ENCODE peak calls at places on chromosomes 4 and X, in four cellular contexts. G is A549, L is GM12878, A is tibial artery. W is an unnamed sample.

GRCh38 chrX:30941898-30942297 is 52.8 kb upstream of the TAB3 start:
- DNase-seq in A (no peak), G (no peak), L (no peak), W (no peak)

GRCh38 chrX:122572461-122572860 is 611.6 kb upstream of the GRIA3 start:
- DNase-seq in A (no peak), G (no peak), L (no peak), W (no peak)

GRCh38 chrX:134747006-134747405 is 88.7 kb upstream of the PLAC1 start:
- DNase-seq in A (no peak), L (no peak), G (no peak), W (no peak)

GRCh38 chr4:39637572-39638357 is 900 bp downstream of the SMIM14 start:
- DNase-seq in A (peak; percentile 55), L (no peak), G (peak; percentile 48), W (peak; percentile 74)

GRCh38 chrX:47196098-47196497 is 2.5 kb downstream of the UBA1 start:
- DNase-seq in L (no peak), A (no peak), G (no peak), W (no peak)

GRCh38 chr4:113684534-113685091 is 76.9 kb downstream of the CAMK2D start:
- DNase-seq in A (peak; percentile 51), L (no peak), G (peak; percentile 67), W (peak; percentile 55)

GRCh38 chr4:173195708-173196107 is 27.1 kb downstream of the GALNT7 start:
- DNase-seq in A (no peak), G (no peak), L (no peak), W (no peak)

GRCh38 chr4:8556341-8557150 is 23.6 kb upstream of the GPR78 start:
- DNase-seq in A (no peak), L (no peak), G (no peak), W (no peak)

GRCh38 chr4:140812916-140813315 is 56.7 kb upstream of the TBC1D9 start:
- DNase-seq in L (no peak), G (no peak), A (no peak), W (no peak)

GRCh38 chrX:118218940-118219339 is 102.3 kb upstream of the KLHL13 start:
- DNase-seq in L (no peak), G (no peak), A (no peak), W (no peak)

GRCh38 chr4:108492816-108493595 is 127.4 kb upstream of the RPL34 start:
- DNase-seq in G (peak; percentile 2), A (no peak), L (no peak), W (peak; percentile 31)

GRCh38 chr4:142696334-142697122 is 149.6 kb downstream of the INPP4B start:
- DNase-seq in L (no peak), A (no peak), G (no peak), W (no peak)

GRCh38 chr4:60019180-60019579 is 1180.9 kb upstream of the ADGRL3 start:
- DNase-seq in L (no peak), G (no peak), A (no peak), W (no peak)

GRCh38 chr4:15317246-15317645 is 110.6 kb upstream of the C1QTNF7 start:
- DNase-seq in L (no peak), G (no peak), A (no peak), W (no peak)

GRCh38 chr4:139014391-139015268 is 951 bp upstream of the NOCT start:
- DNase-seq in L (peak; percentile 32), G (peak; percentile 84), A (no peak), W (peak; percentile 39)

GRCh38 chr4:133802741-133803140 is 398.8 kb downstream of the PABPC4L start:
- DNase-seq in A (no peak), G (no peak), L (no peak), W (no peak)

GRCh38 chrX:153307546-153308175 is 13.9 kb downstream of the PNMA6F start:
- DNase-seq in A (no peak), G (no peak), L (no peak), W (no peak)

GRCh38 chr4:149638073-149638472 is 177.6 kb downstream of the IQCM start:
- DNase-seq in A (no peak), L (no peak), G (no peak), W (no peak)

GRCh38 chr4:53592686-53593641 is 1.7 kb upstream of the LNX1 start:
- DNase-seq in L (no peak), A (peak; percentile 27), G (peak; percentile 40), W (peak; percentile 81)

DNA sequence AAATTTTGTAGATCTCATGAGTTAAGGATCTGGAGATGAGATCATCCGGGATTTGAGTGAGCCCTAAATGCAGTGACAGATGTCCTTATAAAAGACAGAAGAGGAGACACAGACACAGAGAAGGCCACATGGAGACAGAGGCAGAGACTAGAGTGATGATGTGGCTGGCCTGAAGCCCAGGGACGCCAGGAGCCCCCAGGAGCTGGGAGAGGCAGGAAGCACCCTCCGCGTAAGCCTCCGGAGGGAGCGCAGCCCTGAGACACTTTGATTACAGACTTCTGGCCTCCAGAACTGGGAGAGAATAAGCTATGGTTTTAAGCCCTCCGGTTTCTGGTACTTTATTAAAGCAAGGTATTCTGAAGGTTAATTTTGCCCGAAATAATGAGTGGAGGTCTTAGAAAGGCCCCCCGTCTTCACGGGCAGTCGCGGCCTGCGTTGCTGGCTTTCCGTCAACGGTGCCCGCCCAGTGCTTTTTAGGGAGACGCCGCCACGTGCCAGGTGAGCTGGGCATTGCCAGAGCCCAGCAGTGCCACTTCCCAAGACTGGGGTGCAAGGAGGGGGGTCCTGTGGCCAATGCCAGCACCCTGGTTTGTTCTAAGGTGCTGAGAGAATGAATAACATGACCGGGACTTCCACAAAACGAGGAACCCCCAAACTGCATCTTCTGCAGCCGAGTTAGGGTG is 8.1 kb downstream of the DHRSX start:
- DNase-seq in L (no peak), A (no peak), G (no peak), W (no peak)
- H3K4me3 ChIP-seq in L (no peak overlapping the region), A (no peak overlapping the region), G (no peak overlapping the region), W (no peak overlapping the region)

DNA sequence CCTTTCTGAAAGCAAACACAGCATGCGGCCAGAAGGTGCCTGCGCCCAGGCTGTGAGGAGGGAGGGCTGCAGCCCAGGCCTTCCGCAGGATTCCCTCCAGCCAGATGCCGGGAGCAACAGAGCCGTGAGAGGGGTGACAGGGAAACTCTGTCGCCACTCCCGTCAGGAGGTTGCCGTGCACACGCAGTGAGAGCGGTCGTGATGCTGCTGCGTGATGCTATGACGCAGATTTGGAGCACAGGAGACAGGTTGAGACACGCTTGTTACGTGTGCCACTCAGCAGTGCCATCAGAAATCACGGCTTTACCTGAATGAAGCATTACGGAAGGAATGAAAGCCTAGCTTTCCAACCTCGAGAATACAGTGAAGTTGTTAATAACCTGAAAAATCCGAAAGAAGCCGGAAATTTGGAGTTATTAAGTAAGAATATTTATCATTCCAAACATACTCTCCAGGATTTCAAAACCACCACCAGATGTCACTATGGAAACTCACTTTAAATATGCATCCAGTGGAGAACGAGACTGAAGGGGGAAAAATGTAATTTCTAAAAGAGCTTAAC is 54.4 kb downstream of the FAT1 start:
- DNase-seq in L (no peak), G (peak; percentile 38), A (no peak), W (no peak)
- TF ChIP-seq CTCF in L (no peak), G (peak; percentile 55), A (peak; percentile 66), W (no peak)

GRCh38 chr4:17339376-17339775 is 172.5 kb downstream of the QDPR start:
- DNase-seq in L (no peak), G (no peak), A (no peak), W (no peak)
- H3K9me3 ChIP-seq in L (no peaks in the 10 kb centered on the region), G (no peaks in the 10 kb centered on the region), A (no peaks in the 10 kb centered on the region), W (no peaks in the 10 kb centered on the region)

DNA sequence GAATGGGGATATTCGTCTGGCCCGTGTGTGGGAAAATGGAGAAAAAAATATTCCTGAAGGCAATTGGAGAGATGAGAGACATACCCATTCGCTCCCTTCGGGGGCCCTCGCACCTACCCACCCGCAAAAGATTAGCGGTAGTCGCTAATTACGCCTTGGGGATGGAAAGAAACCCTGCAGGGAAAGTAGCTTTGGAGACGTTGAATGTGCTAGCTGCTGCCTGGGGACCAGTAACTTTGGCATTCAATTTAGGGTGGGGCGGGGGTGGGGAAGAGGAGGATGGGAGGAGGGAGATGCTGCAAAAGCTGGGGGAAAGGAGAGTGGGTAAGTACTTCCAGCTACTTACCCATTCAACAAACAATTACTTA is 407 bp upstream of the ZC4H2 start:
- DNase-seq in L (no peak), A (no peak), G (no peak), W (no peak)
- H3K4me3 ChIP-seq in L (peak overlapping the region; percentile 65), A (peak overlapping the region; percentile 59), G (peak overlapping the region; percentile 58), W (peak overlapping the region; percentile 47)

GRCh38 chr4:87863486-87863885 is 30.7 kb downstream of the MEPE start:
- DNase-seq in A (no peak), L (no peak), G (no peak), W (no peak)
- TF ChIP-seq CTCF in A (no peak), L (no peak), G (no peak), W (no peak)

W was measured in colonic mucosa.